ENCODE peak calls at places on chromosome 16, in five cellular contexts. T, D, Z, U and H are unnamed samples. For H3K4me1, the result is how much of the 10 kb centered on the place peaks cover.

GRCh38 chr16:30351001-30351441 is 4.1 kb downstream of the CD2BP2 start:
- DNase-seq in U (no peak), Z (no peak), D (no peak), T (no peak), H (no peak)

GRCh38 chr16:78524066-78524595 is 424.7 kb downstream of the WWOX start:
- DNase-seq in T (no peak), Z (no peak), D (no peak), U (no peak), H (no peak)

GRCh38 chr16:80123189-80123588 is 417.6 kb upstream of the DYNLRB2 start:
- DNase-seq in D (no peak), T (no peak), U (no peak), Z (no peak), H (no peak)

GRCh38 chr16:9090101-9090959 is 1.1 kb upstream of the HAPSTR1 start:
- DNase-seq in Z (peak), T (peak), D (peak), U (peak), H (peak)

GRCh38 chr16:77840623-77841274 is 52.4 kb downstream of the VAT1L start:
- DNase-seq in U (no peak), D (no peak), T (no peak), Z (no peak), H (no peak)

GRCh38 chr16:22727285-22728166 is 86.4 kb upstream of the HS3ST2 start:
- DNase-seq in U (no peak), Z (no peak), T (no peak), D (no peak), H (no peak)

GRCh38 chr16:56362057-56362655 is 63.2 kb downstream of the AMFR start:
- DNase-seq in U (peak), T (no peak), Z (no peak), D (no peak), H (no peak)

GRCh38 chr16:4517812-4518211 is 20.8 kb downstream of the CDIP1 start:
- DNase-seq in Z (peak), T (peak), D (no peak), U (no peak), H (no peak)

GRCh38 chr16:78763821-78764440 is 664.5 kb downstream of the WWOX start:
- DNase-seq in T (no peak), Z (no peak), D (no peak), U (no peak), H (no peak)

GRCh38 chr16:17724242-17724898 is 253.6 kb upstream of the XYLT1 start:
- DNase-seq in D (no peak), T (no peak), Z (no peak), U (no peak), H (no peak)

GRCh38 chr16:24689128-24689527 is 40.3 kb upstream of the TNRC6A start:
- DNase-seq in U (no peak), T (peak), D (no peak), Z (no peak), H (no peak)

GRCh38 chr16:2480948-2481347 is 6.0 kb downstream of the TBC1D24 start:
- DNase-seq in Z (no peak), D (peak), U (peak), T (no peak), H (peak)

GRCh38 chr16:78571880-78572279 is 472.4 kb downstream of the WWOX start:
- DNase-seq in D (no peak), Z (no peak), U (no peak), T (no peak), H (no peak)

GRCh38 chr16:4864728-4865127 is 17.4 kb downstream of the UBN1 start:
- DNase-seq in T (no peak), U (no peak), D (no peak), Z (no peak), H (no peak)

GRCh38 chr16:10992112-10992511 is 47.7 kb downstream of the CLEC16A start:
- DNase-seq in Z (no peak), U (no peak), D (no peak), T (no peak), H (no peak)

GRCh38 chr16:14284930-14285541 is 213.9 kb downstream of the MRTFB start:
- DNase-seq in D (no peak), T (peak), Z (no peak), U (peak), H (no peak)

GRCh38 chr16:26070595-26071170 is 378.9 kb downstream of the HS3ST4 start:
- DNase-seq in T (peak), D (no peak), Z (no peak), U (no peak), H (no peak)

GRCh38 chr16:83744521-83744981 is 63.2 kb upstream of the HSBP1 start:
- DNase-seq in T (peak), Z (peak), D (peak), U (no peak), H (no peak)

GRCh38 chr16:10576390-10577304 is 3.8 kb downstream of the EMP2 start:
- DNase-seq in D (no peak), T (no peak), Z (no peak), U (no peak), H (no peak)

GRCh38 chr16:35629001-35629400 is 2169.6 kb downstream of the TP53TG3F start:
- DNase-seq in Z (no peak), U (no peak), D (no peak), T (no peak), H (no peak)

GRCh38 chr16:47947741-47948140 is 208.1 kb downstream of the ABCC12 start:
- DNase-seq in U (no peak), T (no peak), Z (no peak), D (no peak), H (no peak)

GRCh38 chr16:138049-138417 is 440 bp downstream of the NPRL3 start:
- DNase-seq in U (no peak), D (no peak), T (peak), Z (peak), H (no peak)

GRCh38 chr16:57732011-57732410 is 3.6 kb upstream of the KATNB1 start:
- DNase-seq in U (no peak), D (no peak), Z (no peak), T (no peak), H (no peak)

GRCh38 chr16:10995555-10995954 is 51.2 kb downstream of the CLEC16A start:
- DNase-seq in Z (no peak), U (no peak), D (no peak), T (no peak), H (no peak)

GRCh38 chr16:84499638-84500037 is 4.8 kb downstream of the MEAK7 start:
- DNase-seq in U (no peak), T (no peak), D (no peak), Z (no peak), H (no peak)

GRCh38 chr16:4351880-4352279 is 759 bp upstream of the PAM16 start:
- DNase-seq in Z (no peak), T (no peak), U (no peak), D (no peak), H (no peak)

GRCh38 chr16:87739801-87740200 is 26.0 kb downstream of the KLHDC4 start:
- DNase-seq in Z (no peak), T (no peak), U (no peak), D (no peak), H (no peak)

GRCh38 chr16:11698271-11698689 is 30.0 kb downstream of the SNN start:
- DNase-seq in D (no peak), Z (no peak), U (no peak), T (no peak), H (no peak)

GRCh38 chr16:82995927-82996441 is 369.2 kb downstream of the CDH13 start:
- DNase-seq in T (peak), Z (no peak), D (no peak), U (no peak), H (peak)

GRCh38 chr16:53346-54236 is at the start of the genes POLR3K and SNRNP25:
- DNase-seq in U (peak), T (peak), D (peak), Z (peak), H (peak)

GRCh38 chr16:73176577-73177013 is 128.7 kb upstream of the ZFHX3 start:
- DNase-seq in U (no peak), Z (no peak), D (no peak), T (peak), H (no peak)

GRCh38 chr16:59404509-59404908 is 670.4 kb upstream of the GOT2 start:
- DNase-seq in U (no peak), T (no peak), D (no peak), Z (no peak), H (no peak)

GRCh38 chr16:81860310-81860709 is 81.2 kb downstream of the PLCG2 start:
- DNase-seq in T (no peak), Z (no peak), U (no peak), D (no peak), H (no peak)

GRCh38 chr16:65118866-65119265 is 3.0 kb downstream of the CDH11 start:
- DNase-seq in T (no peak), D (no peak), Z (no peak), U (no peak), H (no peak)

GRCh38 chr16:72996291-72997062 is 51.5 kb downstream of the ZFHX3 start:
- DNase-seq in T (peak), Z (no peak), D (no peak), U (peak), H (peak)

GRCh38 chr16:68013440-68013839 is 2.3 kb downstream of the DPEP2NB start:
- DNase-seq in Z (no peak), T (no peak), D (no peak), U (no peak), H (no peak)
- H3K4me1 ChIP-seq in Z (under half), T (under half), D (under half), U (under half), H (under half)

DNA sequence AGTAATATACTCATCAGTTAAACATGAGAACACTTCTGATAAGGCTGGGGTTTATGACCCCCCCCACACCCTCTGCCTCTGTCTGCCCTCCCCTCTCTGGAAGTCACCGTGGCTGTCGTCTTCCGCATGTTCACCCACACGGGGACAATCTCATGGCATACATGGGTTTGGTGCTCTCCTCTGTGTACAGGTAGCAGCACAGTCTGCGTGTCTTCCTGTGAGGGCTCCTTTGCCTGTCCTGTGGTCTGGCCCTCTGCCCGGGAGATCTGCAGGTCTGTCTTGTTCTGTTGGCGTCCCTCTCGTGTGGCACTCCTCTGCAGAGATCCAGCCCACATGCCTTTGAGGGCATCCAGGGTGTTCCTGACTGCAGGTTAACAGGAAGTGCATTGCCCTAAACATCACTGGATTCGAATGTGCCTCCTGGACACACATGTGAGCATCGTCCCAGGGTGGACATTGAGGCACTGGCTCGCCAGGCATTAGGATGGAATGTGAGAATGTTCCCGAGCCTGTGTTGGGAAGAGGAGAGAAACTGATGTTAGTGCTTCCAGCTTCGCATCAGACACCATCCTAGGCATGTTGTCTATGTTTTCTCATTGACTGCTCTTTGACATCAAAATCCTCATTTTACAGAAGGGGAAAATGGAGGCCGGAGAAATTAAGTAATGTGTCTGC is 54.5 kb downstream of the NKD1 start:
- DNase-seq in U (no peak), D (no peak), T (no peak), Z (no peak), H (no peak)
- H3K27ac ChIP-seq in U (peak), D (no peak), T (peak), Z (no peak), H (peak)

GRCh38 chr16:85570735-85571562 is 42.2 kb upstream of the GSE1 start:
- DNase-seq in Z (peak), D (peak), U (peak), T (no peak), H (no peak)
- H3K4me1 ChIP-seq in Z (under half), D (under half), U (half or more), T (half or more), H (half or more)

DNA sequence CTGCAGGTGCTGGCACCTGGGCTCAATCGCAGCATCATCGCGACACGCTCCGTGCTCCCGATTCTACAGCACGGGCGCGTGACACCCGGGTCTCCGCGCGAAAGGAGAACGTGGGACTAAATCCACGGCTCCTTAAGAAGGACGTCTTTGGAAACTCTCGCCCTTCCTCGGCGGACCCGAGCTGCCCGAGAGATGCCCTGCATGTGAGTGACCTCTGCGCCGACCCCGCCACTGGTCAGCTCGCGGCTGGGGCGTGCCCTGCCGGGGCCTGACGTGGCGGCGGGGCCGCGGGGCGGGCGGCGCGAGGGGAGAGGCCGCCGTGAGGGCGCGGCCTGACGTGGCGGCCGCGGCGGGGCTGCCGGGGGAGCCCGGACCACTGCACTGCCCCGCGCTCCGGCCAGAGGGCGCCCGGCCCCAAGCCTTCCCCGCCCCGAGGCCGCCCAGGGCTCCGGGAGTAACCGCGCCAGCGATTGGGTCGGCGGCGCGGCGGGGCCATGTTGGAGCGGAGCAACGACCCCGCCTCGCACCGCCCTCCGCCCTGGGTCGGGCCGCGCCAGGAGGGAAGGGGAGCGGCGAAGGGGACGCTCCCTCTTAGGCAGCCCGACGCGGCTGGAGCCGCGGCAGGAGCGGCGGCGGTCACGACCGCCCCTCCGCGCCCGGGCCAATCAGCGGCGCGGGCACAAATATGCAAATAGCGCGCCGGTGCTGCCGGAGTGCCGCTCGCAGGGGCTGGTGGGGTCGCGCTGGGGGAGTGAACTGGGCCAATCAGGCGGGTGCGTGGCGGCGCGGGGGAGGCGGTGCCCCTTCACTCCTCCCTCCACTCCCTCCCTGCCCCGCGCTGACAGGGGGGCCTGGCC is 75.6 kb downstream of the CHD9 start:
- DNase-seq in D (peak), U (peak), Z (peak), T (peak), H (peak)
- H3K27ac ChIP-seq in D (peak), U (peak), Z (peak), T (peak), H (peak)

GRCh38 chr16:88762941-88763340 is 22.1 kb downstream of the PIEZO1 start:
- DNase-seq in D (no peak), Z (no peak), U (no peak), T (no peak), H (no peak)

GRCh38 chr16:88764913-88765349 is 20.1 kb downstream of the PIEZO1 start:
- DNase-seq in D (peak), Z (no peak), U (no peak), T (peak), H (no peak)

GRCh38 chr16:88762258-88762870 is 22.7 kb downstream of the PIEZO1 start:
- DNase-seq in T (no peak), D (no peak), Z (no peak), U (no peak), H (no peak)

GRCh38 chr16:88763502-88764053 is 21.4 kb downstream of the PIEZO1 start:
- DNase-seq in Z (no peak), D (peak), T (peak), U (peak), H (no peak)

DNA sequence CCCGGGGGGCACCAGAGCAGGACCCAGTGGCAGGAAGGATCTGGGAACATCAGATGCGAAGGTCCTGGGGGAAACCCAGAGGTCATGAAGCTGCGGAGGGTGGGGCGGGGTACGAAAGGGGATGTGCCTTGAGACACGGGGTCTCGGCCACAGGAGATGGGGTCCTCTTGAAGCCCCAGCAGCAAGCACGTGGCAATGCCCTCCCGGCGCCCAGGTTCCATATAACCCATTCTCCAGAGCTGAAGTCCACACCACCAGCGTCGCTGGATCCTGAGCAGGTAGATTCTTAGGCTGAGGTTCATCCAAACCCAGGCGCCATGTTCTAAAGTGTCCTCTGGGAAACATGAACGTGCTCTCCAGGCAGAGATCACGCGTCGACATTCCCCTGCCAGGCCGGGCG is 20.9 kb downstream of the PIEZO1 start:
- DNase-seq in D (no peak), U (no peak), T (no peak), Z (no peak), H (no peak)
- H3K4me1 ChIP-seq in D (under half), U (half or more), T (under half), Z (under half), H (half or more)

DNA sequence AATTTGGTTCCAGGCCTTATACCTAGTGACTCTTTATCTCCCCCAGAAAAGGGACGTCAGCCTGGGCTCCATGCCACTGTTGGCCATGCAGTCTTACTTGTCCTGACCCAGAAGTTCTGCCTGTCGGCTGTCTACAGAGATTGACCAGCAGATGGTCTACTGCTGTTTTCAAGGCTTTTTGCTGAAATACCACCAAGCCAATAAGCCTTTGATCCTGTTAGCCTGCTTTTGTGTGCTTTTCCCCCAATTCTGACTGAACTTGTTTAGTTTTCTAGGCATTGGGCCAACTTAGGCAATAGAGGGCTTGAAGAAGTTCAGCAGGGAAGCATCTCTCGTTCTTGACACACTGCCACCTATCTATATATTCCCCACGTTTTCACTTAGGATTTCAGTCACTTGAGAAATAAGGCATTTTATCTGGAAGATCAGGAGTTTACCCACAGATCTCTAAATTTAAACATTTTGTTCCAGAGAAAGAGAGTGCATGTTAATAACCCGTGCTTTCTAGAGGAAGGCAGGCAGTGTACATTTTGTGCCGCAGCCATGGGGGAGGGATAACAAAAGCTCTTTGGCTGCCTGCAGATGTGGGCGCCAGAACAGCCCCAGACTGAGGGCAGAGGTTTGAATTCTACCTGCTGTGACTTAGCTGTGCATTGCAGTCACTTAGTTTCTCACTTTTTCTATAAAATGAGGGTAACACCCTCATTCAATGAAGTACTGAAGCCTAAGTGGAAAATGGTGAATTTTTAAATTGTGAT is 12.3 kb upstream of the CARMIL2 start:
- DNase-seq in U (no peak), Z (peak), D (no peak), T (peak), H (no peak)
- H3K27ac ChIP-seq in U (no peak), Z (no peak), D (no peak), T (no peak), H (no peak)